ENCODE peak calls at places on chromosomes 2 and 18, in eight cellular contexts. E, J, Q, I, L, O, H and T are unnamed samples.

GRCh38 chr2:67581751-67582150 is 184.6 kb downstream of the ETAA1 start:
- DNase-seq in H (no peak), I (no peak), O (peak; percentile 82), Q (no peak), J (no peak), L (no peak), E (no peak), T (no peak)

GRCh38 chr2:177187631-177188312 is 24.8 kb upstream of the HNRNPA3 start:
- DNase-seq in H (no peak), Q (peak; percentile 72), O (peak; percentile 56), E (no peak), I (no peak), L (peak; percentile 57), J (no peak), T (peak; percentile 48)

GRCh38 chr2:242031481-242032019 is 162.0 kb downstream of the RTP5 start:
- DNase-seq in H (no peak), O (no peak), J (peak; percentile 8), E (peak; percentile 43), L (peak; percentile 85), Q (peak; percentile 53), I (peak; percentile 33), T (peak; percentile 92)

GRCh38 chr2:101124684-101125366 is 26.4 kb downstream of the TBC1D8 start:
- DNase-seq in E (peak; percentile 70), O (no peak), I (peak; percentile 81), L (peak; percentile 66), J (no peak), Q (peak; percentile 94), H (no peak), T (peak; percentile 86)

GRCh38 chr2:55518846-55519167 is 711 bp upstream of the CFAP36 start:
- DNase-seq in E (no peak), L (peak; percentile 7), J (no peak), I (peak; percentile 19), H (peak; percentile 24), O (peak; percentile 64), Q (peak; percentile 11), T (peak; percentile 10)

GRCh38 chr18:31499157-31499524 is 1.2 kb downstream of the DSG2 start:
- DNase-seq in E (no peak), L (no peak), I (no peak), O (no peak), Q (no peak), J (no peak), H (no peak), T (no peak)

GRCh38 chr18:60951091-60951490 is 382.1 kb upstream of the CDH20 start:
- DNase-seq in E (no peak), L (no peak), H (no peak), O (no peak), J (no peak), I (no peak), Q (no peak), T (no peak)

GRCh38 chr2:148817210-148817708 is 57.8 kb upstream of the KIF5C start:
- DNase-seq in Q (peak; percentile 28), E (no peak), H (no peak), O (no peak), L (peak; percentile 6), I (no peak), J (no peak), T (no peak)

GRCh38 chr18:76496200-76496890 is 1.3 kb upstream of the ZNF516 start:
- DNase-seq in I (no peak), L (peak; percentile 69), Q (peak; percentile 82), E (peak; percentile 89), H (no peak), J (no peak), O (peak; percentile 79), T (peak; percentile 84)

GRCh38 chr2:241598487-241598886 is 38.5 kb downstream of the THAP4 start:
- DNase-seq in J (no peak), Q (no peak), E (peak; percentile 61), O (peak; percentile 57), H (no peak), L (no peak), I (no peak), T (no peak)

GRCh38 chr18:26207937-26208336 is 18.3 kb upstream of the TAF4B start:
- DNase-seq in H (no peak), E (no peak), Q (no peak), O (no peak), L (no peak), I (no peak), J (no peak), T (peak; percentile 9)

GRCh38 chr18:44392933-44393332 is 287.8 kb upstream of the SETBP1 start:
- DNase-seq in O (peak; percentile 68), E (no peak), H (no peak), I (no peak), Q (no peak), L (no peak), J (no peak), T (no peak)

GRCh38 chr2:239275871-239276812 is 124.7 kb downstream of the HDAC4 start:
- DNase-seq in Q (peak; percentile 78), H (no peak), O (no peak), I (no peak), L (peak; percentile 46), E (peak; percentile 67), J (no peak), T (no peak)

GRCh38 chr2:32495139-32495538 is 132.7 kb upstream of the TTC27 start:
- DNase-seq in J (no peak), O (no peak), E (no peak), H (no peak), Q (no peak), I (no peak), L (peak; percentile 36), T (peak; percentile 42)

GRCh38 chr2:181977661-181978350 is 7.8 kb upstream of the PPP1R1C start:
- DNase-seq in Q (no peak), E (no peak), L (no peak), O (peak; percentile 10), H (no peak), I (peak; percentile 22), J (no peak), T (peak; percentile 70)

GRCh38 chr2:62266433-62267038 is 70.6 kb downstream of the B3GNT2 start:
- DNase-seq in L (peak; percentile 65), O (peak; percentile 27), I (peak; percentile 72), J (no peak), Q (peak; percentile 71), E (no peak), H (no peak), T (peak; percentile 78)

GRCh38 chr2:70191244-70191735 is 471 bp upstream of the C2orf42 start:
- DNase-seq in I (no peak), J (no peak), Q (no peak), E (no peak), H (no peak), L (no peak), O (no peak), T (no peak)

GRCh38 chr2:199409705-199410104 is 48.0 kb downstream of the SATB2 start:
- DNase-seq in H (no peak), O (no peak), I (no peak), J (no peak), L (no peak), Q (no peak), E (no peak), T (peak; percentile 5)

GRCh38 chr2:197107291-197108269 is 181.1 kb upstream of the PGAP1 start:
- DNase-seq in L (peak; percentile 76), H (no peak), E (no peak), O (peak; percentile 81), J (no peak), Q (peak; percentile 40), I (no peak), T (peak; percentile 70)

GRCh38 chr2:149782566-149782965 is 195.0 kb upstream of the MMADHC start:
- DNase-seq in J (no peak), I (no peak), L (no peak), O (no peak), H (no peak), E (no peak), Q (peak; percentile 20), T (no peak)

GRCh38 chr2:174236429-174236828 is 11.9 kb downstream of the OLA1 start:
- DNase-seq in H (no peak), J (no peak), Q (no peak), O (no peak), I (no peak), E (no peak), L (no peak), T (no peak)

GRCh38 chr2:39381653-39382052 is 55.4 kb downstream of the MAP4K3 start:
- DNase-seq in J (no peak), O (peak; percentile 72), E (no peak), Q (no peak), I (no peak), H (no peak), L (no peak), T (no peak)